ENCODE peak calls at places on chromosomes 2 and 18, in five cellular contexts. C is activated CD8-positive, alpha-beta memory T cell treated with anti-CD3 and anti-CD28 coated beads for 48 hours; Y is RCC 7860; X is NCI-H2029 treated with DMSO at 0.1 percent for 48 hours; R is SHP77. J is an unnamed sample.

GRCh38 chr2:231336700-231337099 is 58.8 kb upstream of the B3GNT7 start:
- DNase-seq in C (no peak), Y (no peak), X (no peak), R (no peak), J (no peak)

GRCh38 chr2:62908145-62908544 is 142.5 kb upstream of the OTX1 start:
- DNase-seq in C (no peak), Y (no peak), X (no peak), R (no peak), J (no peak)

GRCh38 chr2:164697688-164698290 is 76.5 kb upstream of the GRB14 start:
- DNase-seq in C (no peak), Y (peak), X (no peak), R (peak), J (no peak)

GRCh38 chr2:145957929-145958328 is 1438.0 kb upstream of the ZEB2 start:
- DNase-seq in C (no peak), Y (no peak), X (no peak), R (no peak), J (no peak)

GRCh38 chr18:55275042-55275897 is 312.7 kb downstream of the TCF4 start:
- DNase-seq in C (no peak), Y (peak), X (no peak), R (no peak), J (no peak)

GRCh38 chr2:26612522-26613240 is 28.5 kb downstream of the CIB4 start:
- DNase-seq in C (no peak), Y (no peak), X (no peak), R (peak), J (no peak)

GRCh38 chr2:183349046-183349445 is 224.8 kb downstream of the NUP35 start:
- DNase-seq in C (no peak), Y (no peak), X (no peak), R (peak), J (no peak)

GRCh38 chr2:72745679-72746368 is 80.0 kb downstream of the EXOC6B start:
- DNase-seq in C (no peak), Y (peak), X (peak), R (peak), J (no peak)

GRCh38 chr18:39348757-39349156 is 1783.2 kb upstream of the CELF4 start:
- DNase-seq in C (no peak), Y (no peak), X (no peak), R (no peak), J (no peak)

GRCh38 chr2:139876964-139877363 is 1096.8 kb upstream of the NXPH2 start:
- DNase-seq in C (no peak), Y (no peak), X (no peak), R (no peak), J (no peak)

GRCh38 chr2:101432411-101433181 is 42.3 kb downstream of the RFX8 start:
- DNase-seq in C (no peak), Y (no peak), X (no peak), R (no peak), J (no peak)

GRCh38 chr2:43024515-43024962 is 201.9 kb downstream of the ZFP36L2 start:
- DNase-seq in C (no peak), Y (peak), X (peak), R (peak), J (no peak)

GRCh38 chr2:69375494-69376353 is 11.3 kb downstream of the GFPT1 start:
- DNase-seq in C (no peak), Y (no peak), X (peak), R (peak), J (no peak)

GRCh38 chr2:75182606-75183005 is 16.7 kb downstream of the TACR1 start:
- DNase-seq in C (no peak), Y (no peak), X (no peak), R (no peak), J (no peak)

GRCh38 chr18:36333418-36333817 is 35.9 kb downstream of the FHOD3 start:
- DNase-seq in C (no peak), Y (no peak), X (no peak), R (no peak), J (no peak)

J was measured in omental fat pad.